ENCODE peak calls at places on chromosomes 5 and 9, in five cellular contexts. Z is GM18507; E is stimulated activated CD4-positive, alpha-beta T cell treated with anti-CD3 and anti-CD28 coated beads, Interleukin-15, amount 100 ng/mL, for 24 hours; R is MCF 10A; H is fibroblast of pulmonary artery. I is an unnamed sample.

GRCh38 chr5:135825373-135826220 is 8.9 kb upstream of the SLC25A48 start:
- DNase-seq in R (no peak), Z (no peak), H (no peak), E (no peak), I (no peak)

GRCh38 chr5:170747851-170748250 is 35.7 kb upstream of the GABRP start:
- DNase-seq in E (no peak), R (peak), Z (no peak), H (peak), I (no peak)

GRCh38 chr5:170597109-170597741 is 93.4 kb downstream of the KCNIP1 start:
- DNase-seq in Z (no peak), E (peak), R (peak), H (no peak), I (no peak)

GRCh38 chr9:133476036-133476435 is 2.9 kb downstream of the SLC2A6 start:
- DNase-seq in H (no peak), R (no peak), E (no peak), Z (no peak), I (no peak)

GRCh38 chr5:994821-995220 is 13.8 kb upstream of the NKD2 start:
- DNase-seq in Z (no peak), R (no peak), E (no peak), H (no peak), I (no peak)

GRCh38 chr9:97556036-97556720 is 54.7 kb downstream of the TMOD1 start:
- DNase-seq in E (no peak), R (no peak), Z (no peak), H (no peak), I (no peak)

GRCh38 chr5:40679998-40680681 is 425 bp downstream of the PTGER4 start:
- DNase-seq in R (no peak), E (peak), Z (peak), H (no peak), I (no peak)

GRCh38 chr5:134175874-134176522 is 752 bp downstream of the SKP1 start:
- DNase-seq in R (peak), Z (no peak), E (no peak), H (peak), I (no peak)

GRCh38 chr9:137878957-137879555 is 1.5 kb downstream of the CACNA1B start:
- DNase-seq in E (no peak), R (no peak), H (no peak), Z (no peak), I (no peak)

GRCh38 chr5:149376104-149376503 is 3.0 kb downstream of the IL17B start:
- DNase-seq in E (no peak), Z (no peak), R (no peak), H (no peak), I (no peak)

GRCh38 chr5:139222346-139222745 is 24.2 kb upstream of the SIL1 start:
- DNase-seq in E (no peak), Z (no peak), R (no peak), H (no peak), I (no peak)

GRCh38 chr9:96618209-96619108 is 1.2 kb downstream of the CDC14B start:
- DNase-seq in Z (no peak), H (peak), R (peak), E (peak), I (no peak)

GRCh38 chr5:115349001-115349817 is 52.8 kb upstream of the CCDC112 start:
- DNase-seq in E (no peak), R (peak), Z (no peak), H (peak), I (no peak)

GRCh38 chr5:15135661-15136060 is 264.1 kb upstream of the ANKH start:
- DNase-seq in R (no peak), Z (no peak), H (no peak), E (no peak), I (no peak)

GRCh38 chr5:141850786-141851185 is 27.4 kb downstream of the PCDH1 start:
- DNase-seq in R (no peak), E (no peak), Z (no peak), H (no peak), I (no peak)

GRCh38 chr9:94057918-94058317 is 26.3 kb upstream of the PTPDC1 start:
- DNase-seq in R (no peak), E (no peak), H (no peak), Z (no peak), I (no peak)

GRCh38 chr5:172010278-172010677 is 3.8 kb upstream of the FBXW11 start:
- DNase-seq in E (no peak), R (peak), Z (no peak), H (peak), I (no peak)

GRCh38 chr9:72299017-72299603 is 65.9 kb downstream of the ZFAND5 start:
- DNase-seq in H (no peak), R (no peak), Z (no peak), E (no peak), I (no peak)

GRCh38 chr9:78438765-78439164 is 141.8 kb downstream of the PSAT1 start:
- DNase-seq in H (no peak), R (no peak), Z (no peak), E (no peak), I (no peak)

GRCh38 chr5:1268666-1269065 is 26.2 kb downstream of the TERT start:
- DNase-seq in H (no peak), R (no peak), E (peak), Z (no peak), I (no peak)

GRCh38 chr5:59749782-59750520 is 143.6 kb downstream of the PDE4D start:
- DNase-seq in R (no peak), H (no peak), E (no peak), Z (no peak), I (no peak)

GRCh38 chr5:172713113-172713808 is 57.7 kb downstream of the DUSP1 start:
- DNase-seq in Z (no peak), H (peak), E (peak), R (peak), I (no peak)

GRCh38 chr9:108885643-108886348 is 23.7 kb downstream of the ACTL7A start:
- DNase-seq in Z (peak), H (peak), R (peak), E (peak), I (no peak)

GRCh38 chr9:69412741-69413150 is 87.7 kb downstream of the ENTREP1 start:
- DNase-seq in Z (no peak), H (peak), R (peak), E (peak), I (no peak)

GRCh38 chr9:97557606-97558095 is 56.2 kb downstream of the TMOD1 start:
- DNase-seq in H (peak), R (peak), E (no peak), Z (no peak), I (no peak)

I was measured in esophagus squamous epithelium.